ENCODE peak calls at places on chromosomes 7 and 10, in ten cellular contexts. E is adrenal gland; U is choroid plexus epithelial cell; K is IMR-90; I is RWPE2; W is AG09309; C is Peyer's patch; S is cardiac muscle cell; N is CD8-positive, alpha-beta T cell; G is RWPE1. L is an unnamed sample.

GRCh38 chr7:102869195-102869594 is 43.6 kb upstream of the LRRC17 start:
- DNase-seq in I (no peak), E (no peak), C (no peak), S (no peak), K (no peak), N (no peak), U (no peak), W (no peak), G (no peak), L (no peak)

GRCh38 chr7:6430271-6430940 is 17.3 kb downstream of the DAGLB start:
- DNase-seq in U (peak; percentile 81), K (peak; percentile 80), N (no peak), C (no peak), G (no peak), W (no peak), S (peak; percentile 69), E (no peak), I (no peak), L (peak; percentile 36)

GRCh38 chr7:43496596-43496995 is 86.3 kb upstream of the STK17A start:
- DNase-seq in K (no peak), G (no peak), U (no peak), C (no peak), W (no peak), S (no peak), E (no peak), N (no peak), I (no peak), L (no peak)

GRCh38 chr10:133124357-133125211 is 35.4 kb upstream of the KNDC1 start:
- DNase-seq in C (no peak), S (peak; percentile 38), I (peak; percentile 51), G (peak; percentile 45), W (no peak), U (peak; percentile 16), K (no peak), E (no peak), N (no peak), L (no peak)

GRCh38 chr10:132062641-132063390 is 2.9 kb upstream of the JAKMIP3 start:
- DNase-seq in U (no peak), C (peak; percentile 26), W (no peak), G (no peak), N (no peak), S (no peak), K (no peak), E (no peak), I (no peak), L (no peak)

GRCh38 chr7:23055582-23056178 is 41.8 kb upstream of the HYCC1 start:
- DNase-seq in U (peak; percentile 87), E (peak; percentile 66), N (peak; percentile 50), C (peak; percentile 81), S (peak; percentile 77), I (no peak), W (peak; percentile 33), G (peak; percentile 71), K (peak; percentile 77), L (peak; percentile 24)

GRCh38 chr10:102455893-102456471 is 4.6 kb upstream of the C10orf95 start:
- DNase-seq in K (peak; percentile 93), W (peak; percentile 66), C (no peak), I (no peak), U (peak; percentile 92), E (peak; percentile 57), N (no peak), S (peak; percentile 92), G (peak; percentile 59), L (peak; percentile 12)

GRCh38 chr7:135374736-135375135 is 135.2 kb downstream of the CNOT4 start:
- DNase-seq in N (no peak), G (no peak), W (no peak), I (no peak), C (no peak), S (no peak), U (no peak), K (no peak), E (no peak), L (no peak)

GRCh38 chr10:121567569-121567968 is 30.7 kb downstream of the FGFR2 start:
- DNase-seq in S (no peak), I (no peak), E (no peak), C (no peak), K (no peak), U (no peak), G (no peak), W (no peak), N (no peak), L (no peak)

GRCh38 chr10:51706225-51706624 is 6.8 kb upstream of the CSTF2T start:
- DNase-seq in K (peak; percentile 84), S (peak; percentile 96), U (peak; percentile 38), W (peak; percentile 87), C (peak; percentile 72), N (no peak), G (no peak), E (peak; percentile 92), I (no peak), L (no peak)

GRCh38 chr7:47878662-47879061 is 69.6 kb downstream of the PKD1L1 start:
- DNase-seq in S (no peak), W (no peak), C (no peak), K (no peak), I (no peak), U (no peak), E (no peak), G (no peak), N (no peak), L (no peak)

GRCh38 chr10:86795353-86795752 is 38.9 kb downstream of the BMPR1A start:
- DNase-seq in N (no peak), W (peak; percentile 37), K (peak; percentile 89), S (peak; percentile 87), G (peak; percentile 57), I (no peak), E (no peak), C (no peak), U (peak; percentile 89), L (peak; percentile 63)

GRCh38 chr10:102555781-102556328 is 52.1 kb downstream of the SUFU start:
- DNase-seq in W (no peak), I (no peak), U (peak; percentile 69), K (peak; percentile 88), G (peak; percentile 86), E (peak; percentile 73), S (peak; percentile 63), C (peak; percentile 10), N (no peak), L (peak; percentile 73)

GRCh38 chr7:56099653-56100052 is 6.6 kb downstream of the CHCHD2 start:
- DNase-seq in G (no peak), I (no peak), K (no peak), N (no peak), C (no peak), E (no peak), W (no peak), S (no peak), U (no peak), L (no peak)

GRCh38 chr10:1188556-1189135 is 132.5 kb downstream of the WDR37 start:
- DNase-seq in E (no peak), G (no peak), K (no peak), I (no peak), C (peak; percentile 24), N (no peak), U (no peak), W (no peak), S (no peak), L (no peak)

GRCh38 chr7:149719050-149719899 is 54.1 kb downstream of the ZNF467 start:
- DNase-seq in N (peak; percentile 8), G (no peak), C (no peak), W (no peak), I (peak; percentile 47), E (no peak), U (peak; percentile 75), S (peak; percentile 74), K (peak; percentile 76), L (no peak)

GRCh38 chr7:149719912-149720335 is 53.5 kb downstream of the ZNF467 start:
- DNase-seq in G (no peak), U (no peak), K (no peak), N (no peak), S (no peak), W (no peak), I (no peak), E (peak; percentile 10), C (no peak), L (no peak)

GRCh38 chr7:149716932-149717307 is 56.5 kb downstream of the ZNF467 start:
- DNase-seq in C (no peak), I (no peak), S (no peak), U (no peak), G (no peak), N (peak; percentile 4), W (no peak), K (no peak), E (no peak), L (no peak)

GRCh38 chr7:149717481-149717880 is 55.9 kb downstream of the ZNF467 start:
- DNase-seq in G (no peak), W (no peak), I (no peak), K (no peak), E (no peak), S (no peak), U (no peak), C (no peak), N (peak; percentile 9), L (no peak)

GRCh38 chr7:149718730-149719049 is 54.7 kb downstream of the ZNF467 start:
- DNase-seq in S (no peak), I (no peak), W (no peak), G (no peak), U (no peak), N (no peak), E (no peak), K (no peak), C (no peak), L (no peak)
- TF ChIP-seq CTCF in S (no peak), I (no peak), W (no peak), G (no peak), U (no peak), N (no peak), E (no peak), K (no peak), C (no peak), L (no peak)

DNA sequence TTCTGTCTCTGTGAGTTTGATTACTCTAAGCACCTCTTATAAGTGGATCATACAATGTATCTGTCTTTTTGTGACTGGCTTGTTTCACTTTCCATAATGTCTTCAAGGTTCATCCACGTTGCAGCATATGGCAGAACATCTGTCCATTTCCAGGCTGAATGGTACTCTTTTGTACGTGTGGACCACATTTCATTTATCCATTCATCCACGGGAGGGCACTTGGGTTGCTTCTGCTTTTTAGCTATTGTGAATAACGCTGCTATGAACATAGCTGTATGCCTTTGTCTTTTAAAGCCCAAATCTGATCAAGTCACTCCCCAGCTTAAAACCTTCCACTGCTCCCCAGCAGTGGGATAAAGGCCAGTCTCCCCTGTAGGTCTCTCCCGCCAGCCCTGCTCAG is 31.5 kb downstream of the EGFR start:
- DNase-seq in G (no peak), E (no peak), C (no peak), N (no peak), U (no peak), I (no peak), K (no peak), W (no peak), S (no peak), L (no peak)
- TF ChIP-seq CTCF in G (no peak), E (no peak), C (no peak), N (no peak), U (peak; percentile 10), I (no peak), K (no peak), W (peak; percentile 24), S (no peak), L (no peak)

GRCh38 chr7:16455591-16455990 is 9.9 kb downstream of the SOSTDC1 start:
- DNase-seq in G (no peak), N (no peak), E (no peak), I (no peak), S (no peak), C (no peak), K (no peak), U (no peak), W (no peak), L (no peak)
- TF ChIP-seq CTCF in G (no peak), N (no peak), E (no peak), I (no peak), S (no peak), C (no peak), K (no peak), U (no peak), W (no peak), L (no peak)

GRCh38 chr7:140697447-140698143 is 1.1 kb downstream of the NDUFB2 start:
- DNase-seq in I (no peak), G (peak; percentile 30), N (no peak), W (no peak), C (peak; percentile 44), U (peak; percentile 46), S (no peak), K (peak; percentile 64), E (no peak), L (no peak)
- TF ChIP-seq CTCF in I (no peak), G (no peak), N (no peak), W (no peak), C (no peak), U (no peak), S (no peak), K (no peak), E (no peak), L (no peak)